ENCODE peak calls at places on chromosome 1, in four cellular contexts. G, O, C and H are unnamed samples.

GRCh38 chr1:27296773-27297214 is 25.2 kb upstream of the TMEM222 start:
- DNase-seq in G (peak; percentile 81), O (peak; percentile 65), C (peak; percentile 77), H (no peak)

GRCh38 chr1:211613108-211613947 is 34.4 kb upstream of the SLC30A1 start:
- DNase-seq in G (peak; percentile 71), O (peak; percentile 97), C (peak; percentile 50), H (peak; percentile 16)

GRCh38 chr1:162832470-162832869 is 28.5 kb downstream of the CCDC190 start:
- DNase-seq in G (no peak), O (no peak), C (no peak), H (no peak)

GRCh38 chr1:161962094-161962887 is 61.4 kb downstream of the OLFML2B start:
- DNase-seq in G (no peak), O (peak; percentile 82), C (no peak), H (no peak)

GRCh38 chr1:41890841-41891311 is 27.8 kb downstream of the HIVEP3 start:
- DNase-seq in G (no peak), O (peak; percentile 29), C (peak; percentile 76), H (no peak)

GRCh38 chr1:153206631-153207030 is 3.4 kb downstream of the LELP1 start:
- DNase-seq in G (no peak), O (no peak), C (no peak), H (no peak)

GRCh38 chr1:6205849-6206845 is at the start of gene RNF207:
- DNase-seq in G (peak; percentile 85), O (peak; percentile 81), C (peak; percentile 77), H (no peak)

GRCh38 chr1:1204998-1205768 is 1.2 kb downstream of the TNFRSF18 start:
- DNase-seq in G (no peak), O (no peak), C (no peak), H (no peak)

GRCh38 chr1:10644307-10645128 is 151.9 kb downstream of the CASZ1 start:
- DNase-seq in G (no peak), O (peak; percentile 12), C (no peak), H (no peak)

GRCh38 chr1:159653201-159653600 is 61.2 kb downstream of the CRP start:
- DNase-seq in G (no peak), O (peak; percentile 62), C (no peak), H (no peak)

GRCh38 chr1:198829948-198830347 is 191.1 kb downstream of the PTPRC start:
- DNase-seq in G (no peak), O (peak; percentile 54), C (no peak), H (no peak)

GRCh38 chr1:12748778-12749355 is 2.9 kb downstream of the CFAP107 start:
- DNase-seq in G (no peak), O (no peak), C (no peak), H (no peak)

GRCh38 chr1:235917267-235917811 is 50.6 kb upstream of the LYST start:
- DNase-seq in G (no peak), O (peak; percentile 98), C (peak; percentile 33), H (no peak)

GRCh38 chr1:2233997-2234761 is 6.1 kb downstream of the SKI start:
- DNase-seq in G (peak; percentile 75), O (peak; percentile 98), C (peak; percentile 71), H (no peak)

GRCh38 chr1:208430220-208430619 is 186.0 kb upstream of the PLXNA2 start:
- DNase-seq in G (no peak), O (no peak), C (no peak), H (no peak)

GRCh38 chr1:172154571-172154970 is 265.9 kb upstream of the C1orf105 start:
- DNase-seq in G (no peak), O (peak; percentile 78), C (no peak), H (no peak)

GRCh38 chr1:225757927-225758460 is 19.6 kb upstream of the SRP9 start:
- DNase-seq in G (no peak), O (no peak), C (no peak), H (no peak)

GRCh38 chr1:225752245-225752644 is 25.4 kb upstream of the SRP9 start:
- DNase-seq in G (no peak), O (no peak), C (no peak), H (no peak)

GRCh38 chr1:225755668-225756294 is 21.8 kb upstream of the SRP9 start:
- DNase-seq in G (no peak), O (no peak), C (no peak), H (no peak)

GRCh38 chr1:225750865-225751824 is 26.5 kb upstream of the SRP9 start:
- DNase-seq in G (no peak), O (no peak), C (no peak), H (no peak)

DNA sequence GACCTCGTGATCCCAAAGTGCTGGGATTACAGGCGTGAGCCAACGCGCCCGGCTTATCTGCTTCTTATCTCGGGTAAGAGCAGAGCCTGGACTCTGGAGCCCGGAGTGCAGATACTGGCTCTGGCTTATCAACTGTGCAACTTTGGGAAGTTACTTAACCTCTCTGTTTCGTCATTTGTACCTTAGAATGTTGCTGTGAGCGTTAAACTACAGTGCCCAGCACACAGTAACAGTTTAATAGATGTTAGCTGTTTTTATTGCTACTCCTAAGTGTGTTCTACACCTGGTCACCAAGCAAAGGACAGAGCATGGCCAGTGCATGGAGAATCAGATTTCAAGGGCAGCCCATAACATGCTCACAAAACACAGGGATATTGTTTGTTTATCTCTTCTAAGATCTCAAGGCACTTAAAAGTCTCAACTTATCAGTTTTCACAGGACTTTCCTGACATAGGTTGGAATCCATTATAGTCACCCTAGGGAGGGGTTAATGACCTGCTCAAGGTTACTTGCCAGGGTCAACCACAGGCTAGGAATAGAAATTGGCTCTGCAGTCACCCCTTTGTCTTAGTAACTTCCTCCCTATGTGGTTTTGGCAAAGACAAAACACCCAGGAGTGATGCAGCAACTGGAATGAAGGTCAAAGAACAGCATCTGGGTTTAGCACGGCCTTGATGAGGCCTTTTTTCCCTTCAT is 22.5 kb upstream of the SRP9 start:
- DNase-seq in G (peak; percentile 68), O (peak; percentile 94), C (peak; percentile 68), H (no peak)
- H3K27ac ChIP-seq in G (no peak overlapping the region), O (peak overlapping the region; percentile 37), C (peak overlapping the region; percentile 66), H (no peak overlapping the region)

GRCh38 chr1:63547621-63548294 is 24.4 kb downstream of the EFCAB7 start:
- DNase-seq in G (no peak), O (peak; percentile 9), C (no peak), H (no peak)

GRCh38 chr1:63548303-63548702 is 25.0 kb downstream of the EFCAB7 start:
- DNase-seq in G (no peak), O (no peak), C (no peak), H (no peak)

DNA sequence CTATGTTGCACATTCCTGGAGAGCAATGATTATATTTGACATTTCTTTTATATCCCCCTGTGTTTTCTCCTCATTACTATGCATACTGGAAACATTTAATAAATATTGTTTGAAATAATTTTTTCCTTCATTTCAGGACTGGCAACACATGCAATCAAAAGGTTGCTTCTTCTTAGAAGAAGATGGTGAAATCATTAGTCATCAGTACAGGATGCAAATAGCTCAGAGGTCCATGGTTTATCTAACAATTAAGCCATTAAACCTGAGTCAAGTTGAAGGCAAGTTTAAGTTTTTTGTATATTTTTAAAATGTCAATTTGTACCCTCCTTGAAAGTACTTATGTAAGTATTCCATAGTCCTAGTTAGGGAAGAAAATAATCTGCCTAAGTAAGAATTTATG is 22.5 kb downstream of the EFCAB7 start:
- DNase-seq in G (no peak), O (peak; percentile 31), C (no peak), H (no peak)
- H3K27ac ChIP-seq in G (no peak overlapping the region), O (no peak overlapping the region), C (no peak overlapping the region), H (no peak overlapping the region)

GRCh38 chr1:193070942-193071341 is 11.5 kb downstream of the RO60 start:
- DNase-seq in G (no peak), O (no peak), C (no peak), H (no peak)
- H3K27ac ChIP-seq in G (no peak overlapping the region), O (peak overlapping the region; percentile 53), C (no peak overlapping the region), H (no peak overlapping the region)

GRCh38 chr1:74362691-74363090 is 127.5 kb downstream of the TNNI3K start:
- DNase-seq in G (no peak), O (no peak), C (no peak), H (no peak)

GRCh38 chr1:74363220-74363619 is 128.0 kb downstream of the TNNI3K start:
- DNase-seq in G (no peak), O (no peak), C (no peak), H (no peak)

DNA sequence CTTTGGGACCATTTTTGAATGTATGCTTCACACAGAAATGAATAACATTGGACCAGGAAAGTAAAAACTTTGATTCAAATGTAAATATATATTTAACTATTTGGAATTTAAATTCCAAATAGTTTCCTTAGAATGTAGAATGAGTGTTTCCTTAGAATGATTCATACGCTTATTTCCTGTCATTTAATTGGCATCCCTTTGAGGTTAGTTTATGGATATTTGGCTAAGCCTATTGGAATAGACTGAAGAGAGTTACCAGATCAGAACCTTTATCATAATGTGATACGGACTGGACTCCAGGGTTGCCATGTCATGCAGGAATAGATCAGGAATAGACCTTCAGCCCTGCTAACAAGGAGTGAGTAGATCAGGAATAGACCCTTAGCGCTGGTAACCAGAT is 133.1 kb downstream of the TNNI3K start:
- DNase-seq in G (no peak), O (no peak), C (no peak), H (no peak)
- H3K27ac ChIP-seq in G (no peak overlapping the region), O (no peak overlapping the region), C (no peak overlapping the region), H (no peak overlapping the region)

DNA sequence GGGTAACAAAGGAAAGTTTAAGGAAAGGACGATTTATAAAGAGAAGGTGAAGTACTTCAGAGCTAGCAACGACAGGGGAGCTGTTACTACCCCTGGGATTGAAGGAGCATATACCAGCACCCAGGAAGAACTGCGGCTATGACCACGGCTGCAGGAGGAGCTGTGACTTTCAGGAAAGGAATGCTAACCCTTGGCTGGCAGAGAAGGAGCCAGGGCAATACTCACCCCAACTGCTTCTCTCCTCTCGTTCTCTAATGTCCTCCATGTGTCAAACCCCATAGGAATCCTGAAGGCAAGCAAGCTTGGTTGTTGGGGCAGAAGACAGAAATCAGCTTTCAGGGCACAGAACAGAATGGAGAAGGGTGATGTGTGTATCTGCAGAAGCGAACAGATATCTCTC is 120.5 kb downstream of the TMEM53 start:
- DNase-seq in G (peak; percentile 5), O (peak; percentile 60), C (no peak), H (no peak)
- H3K27ac ChIP-seq in G (no peak overlapping the region), O (no peak overlapping the region), C (no peak overlapping the region), H (no peak overlapping the region)

DNA sequence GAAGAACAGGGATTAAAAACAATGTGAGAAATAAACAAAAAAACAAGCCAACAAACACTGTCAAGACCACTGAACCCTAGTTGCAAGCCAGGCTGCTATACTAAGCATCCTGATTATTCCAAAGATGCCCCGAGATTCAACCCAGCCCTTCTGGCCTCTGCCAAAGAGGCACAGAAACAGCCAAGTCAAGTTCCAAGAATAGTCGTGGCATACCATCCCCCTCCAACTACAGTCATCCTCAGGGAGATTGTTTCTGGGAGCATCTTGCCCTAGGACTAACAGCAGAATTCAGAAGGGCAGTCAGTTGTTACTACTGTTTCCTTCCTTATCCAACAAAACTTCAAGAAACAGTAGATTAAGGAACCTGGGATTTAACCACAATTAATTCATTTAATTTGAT is 52.3 kb downstream of the ABL2 start:
- DNase-seq in G (no peak), O (peak; percentile 58), C (no peak), H (no peak)
- H3K27ac ChIP-seq in G (no peak overlapping the region), O (no peak overlapping the region), C (no peak overlapping the region), H (peak overlapping the region; percentile 1)

GRCh38 chr1:221832617-221833016 is 90.7 kb upstream of the DUSP10 start:
- DNase-seq in G (no peak), O (no peak), C (no peak), H (no peak)
- H3K27ac ChIP-seq in G (no peak overlapping the region), O (no peak overlapping the region), C (no peak overlapping the region), H (no peak overlapping the region)

DNA sequence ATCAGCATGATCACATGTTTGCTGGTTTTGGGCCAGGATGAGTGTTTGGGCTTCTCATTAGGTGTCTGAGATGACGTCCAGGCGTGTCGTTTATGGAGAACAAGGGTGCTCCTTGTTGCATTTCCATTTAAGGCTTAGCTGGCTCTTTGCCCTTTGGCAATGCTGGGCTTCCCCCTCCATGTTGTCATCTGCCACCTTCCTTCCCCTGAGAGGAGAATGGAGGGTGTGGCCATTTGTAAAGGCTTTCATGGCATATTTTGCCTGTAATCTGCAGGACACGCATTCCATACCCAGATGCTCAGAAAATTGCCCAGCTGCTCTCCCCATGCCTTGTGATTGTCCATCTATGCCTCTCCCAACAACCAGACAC is 27.7 kb downstream of the PKP1 start:
- DNase-seq in G (no peak), O (no peak), C (peak; percentile 31), H (no peak)
- H3K27ac ChIP-seq in G (no peak overlapping the region), O (no peak overlapping the region), C (no peak overlapping the region), H (peak overlapping the region; percentile 93)